ENCODE peak calls at places on chromosomes 11 and 22, in seven cellular contexts. C is spleen, U is Caco-2, I is epithelial cell of esophagus, G is sigmoid colon, T is AG09309, Z is choroid plexus epithelial cell. E is an unnamed sample.

GRCh38 chr11:76166314-76166713 is 40.0 kb downstream of the WNT11 start:
- DNase-seq in T (no peak), I (no peak), G (no peak), U (no peak), C (no peak), Z (no peak), E (no peak)

GRCh38 chr11:131108780-131109179 is 192.5 kb upstream of the SNX19 start:
- DNase-seq in Z (no peak), I (peak), U (no peak), G (no peak), T (no peak), C (no peak), E (peak)

GRCh38 chr11:70717961-70718595 is 319.7 kb downstream of the CTTN start:
- DNase-seq in C (no peak), U (no peak), I (no peak), G (no peak), Z (no peak), T (no peak), E (no peak)

GRCh38 chr11:69005183-69005630 is 7.8 kb downstream of the MRGPRF start:
- DNase-seq in C (peak), G (peak), Z (no peak), U (peak), I (no peak), T (no peak), E (no peak)

GRCh38 chr22:28183078-28183870 is 264.2 kb upstream of the PITPNB start:
- DNase-seq in Z (no peak), G (no peak), U (no peak), T (no peak), C (no peak), I (no peak), E (no peak)

GRCh38 chr22:39363751-39364484 is 14.1 kb downstream of the SYNGR1 start:
- DNase-seq in C (no peak), Z (no peak), G (no peak), I (no peak), T (no peak), U (no peak), E (no peak)

GRCh38 chr11:121359587-121359986 is 67.0 kb downstream of the SC5D start:
- DNase-seq in Z (no peak), I (no peak), T (no peak), G (no peak), C (no peak), U (no peak), E (no peak)

GRCh38 chr11:75790986-75791385 is 22.4 kb downstream of the DGAT2 start:
- DNase-seq in G (no peak), T (no peak), Z (no peak), C (peak), I (peak), U (no peak), E (no peak)

GRCh38 chr22:46242023-46242422 is 8.1 kb downstream of the CDPF1 start:
- DNase-seq in C (no peak), Z (no peak), I (no peak), T (no peak), G (no peak), U (no peak), E (no peak)

GRCh38 chr22:24697671-24698082 is 76.8 kb downstream of the PIWIL3 start:
- DNase-seq in T (no peak), I (peak), C (no peak), Z (no peak), G (no peak), U (no peak), E (no peak)

GRCh38 chr22:37266581-37267127 is 15.7 kb upstream of the CYTH4 start:
- DNase-seq in Z (no peak), T (no peak), G (no peak), C (peak), I (no peak), U (no peak), E (no peak)

GRCh38 chr11:70601861-70602575 is 203.7 kb downstream of the CTTN start:
- DNase-seq in Z (no peak), C (no peak), U (no peak), I (no peak), G (no peak), T (no peak), E (no peak)

GRCh38 chr11:77171885-77172665 is 44.0 kb downstream of the MYO7A start:
- DNase-seq in I (no peak), T (no peak), G (no peak), Z (no peak), U (peak), C (no peak), E (no peak)

DNA sequence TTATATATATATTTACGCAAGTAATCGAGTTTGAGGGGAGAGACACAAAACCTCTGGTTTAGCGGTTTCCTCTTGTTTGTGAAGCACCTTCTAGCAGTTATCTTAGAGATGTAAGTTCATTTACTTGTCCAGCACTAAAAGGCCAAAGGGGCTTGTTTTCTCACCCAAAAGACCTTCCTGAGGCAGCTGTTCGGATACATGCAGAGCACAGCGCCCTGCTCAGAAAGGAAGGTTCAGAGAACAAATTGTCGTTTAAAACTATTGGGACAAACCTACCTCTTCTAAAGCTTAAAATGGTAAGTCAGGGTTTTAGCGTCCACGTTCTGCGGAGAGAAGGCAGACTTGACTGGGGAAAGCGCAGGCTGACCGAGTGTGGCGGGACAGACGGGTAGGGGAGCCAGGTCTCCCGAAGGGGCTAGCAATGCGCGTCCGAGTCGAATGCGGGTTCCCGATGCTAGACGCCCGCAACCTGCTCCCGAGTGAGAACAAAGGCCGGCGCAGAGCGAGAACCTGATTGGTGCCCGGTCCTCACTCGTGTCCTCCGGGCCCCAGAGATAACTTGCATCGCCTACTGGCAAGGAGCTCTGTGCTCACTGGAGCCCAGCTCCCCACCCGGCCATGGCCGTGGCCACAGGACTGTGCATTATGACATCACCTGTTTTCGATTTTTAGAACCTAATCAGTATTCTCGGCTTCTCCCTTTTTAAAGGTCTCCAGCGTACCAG is 1.0 kb upstream of the SESN3 start:
- DNase-seq in T (no peak), G (peak), C (peak), U (no peak), Z (peak), I (peak), E (peak)
- TF ChIP-seq CTCF in T (no peak), G (no peak), C (no peak), U (no peak), Z (peak), I (peak), E (no peak)

DNA sequence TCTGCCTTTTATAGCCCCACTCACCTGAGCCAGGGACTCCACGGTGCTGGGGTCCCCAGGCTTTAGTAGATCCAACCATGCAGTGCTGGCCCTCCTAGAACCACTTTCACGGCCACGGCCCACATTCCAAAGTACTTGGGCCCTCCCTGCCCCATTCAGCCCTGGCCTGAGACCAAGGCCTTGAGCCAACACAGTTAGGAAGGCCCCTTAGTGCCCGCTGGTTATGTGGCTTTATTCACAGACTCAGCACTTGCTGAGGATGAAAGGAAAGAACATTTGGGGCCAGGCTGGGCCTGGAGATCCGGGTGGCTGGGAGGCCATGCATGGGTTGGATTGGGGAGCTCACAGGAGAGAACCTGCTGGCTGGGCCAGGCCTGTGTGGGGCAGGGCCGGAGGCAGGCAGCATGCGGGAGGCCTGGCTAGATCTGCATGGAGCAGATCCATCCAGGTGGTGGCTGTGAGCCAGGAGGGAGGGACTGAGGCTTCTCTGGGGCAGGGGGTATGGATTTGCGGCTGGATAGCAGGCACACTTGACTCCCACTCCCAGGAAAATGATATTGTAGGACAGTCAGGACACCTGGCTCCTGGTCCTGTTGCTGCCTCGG is 12.6 kb downstream of the CHRM1 start:
- DNase-seq in T (no peak), Z (no peak), U (no peak), C (no peak), G (no peak), I (no peak), E (no peak)
- H3K4me3 ChIP-seq in T (no peak), Z (no peak), U (no peak), C (no peak), G (no peak), I (no peak), E (no peak)

DNA sequence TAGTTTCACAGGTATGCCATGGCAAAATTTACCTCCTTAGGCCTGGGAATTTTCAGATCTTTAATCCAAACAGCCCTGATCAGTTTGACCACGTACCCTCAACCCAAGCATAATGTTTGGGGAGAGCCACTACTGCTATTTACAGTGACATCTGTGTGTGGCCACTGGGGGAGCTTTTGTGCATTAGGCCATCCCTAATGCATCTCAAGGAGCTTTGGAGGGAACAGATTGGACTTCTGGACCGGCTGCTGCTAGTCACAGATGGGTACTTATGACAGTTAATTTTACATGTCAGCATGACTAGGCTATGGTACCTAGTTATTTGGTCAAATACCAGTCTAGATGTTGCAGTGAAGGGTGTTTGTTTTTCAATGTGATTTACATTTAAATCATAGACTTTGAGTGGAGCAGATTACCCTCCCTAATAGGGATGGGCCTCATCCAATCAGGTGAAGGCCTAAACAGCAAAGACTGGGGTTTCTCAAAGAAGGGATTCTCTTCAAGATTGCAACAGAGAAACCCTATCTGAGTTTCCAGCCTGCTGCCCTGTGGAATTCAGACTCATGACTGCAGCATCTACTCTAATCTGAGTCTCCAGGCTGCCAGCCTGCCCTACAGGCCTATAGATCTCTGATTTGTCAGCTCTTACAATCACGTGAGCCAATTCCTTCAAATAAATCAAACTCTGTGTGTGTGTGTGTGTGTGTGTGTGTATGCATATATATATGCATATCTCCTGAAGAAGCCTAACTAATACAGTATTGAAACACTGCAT is 37.9 kb upstream of the GALNT18 start:
- DNase-seq in G (no peak), Z (no peak), U (no peak), I (no peak), T (no peak), C (no peak), E (no peak)
- TF ChIP-seq CTCF in G (no peak), Z (peak), U (peak), I (peak), T (no peak), C (no peak), E (peak)

GRCh38 chr11:119747868-119748660 is 19.1 kb upstream of the NECTIN1 start:
- DNase-seq in Z (no peak), U (peak), I (peak), C (peak), T (no peak), G (peak), E (no peak)
- H3K4me3 ChIP-seq in Z (no peak), U (no peak), I (no peak), C (no peak), T (no peak), G (no peak), E (no peak)

DNA sequence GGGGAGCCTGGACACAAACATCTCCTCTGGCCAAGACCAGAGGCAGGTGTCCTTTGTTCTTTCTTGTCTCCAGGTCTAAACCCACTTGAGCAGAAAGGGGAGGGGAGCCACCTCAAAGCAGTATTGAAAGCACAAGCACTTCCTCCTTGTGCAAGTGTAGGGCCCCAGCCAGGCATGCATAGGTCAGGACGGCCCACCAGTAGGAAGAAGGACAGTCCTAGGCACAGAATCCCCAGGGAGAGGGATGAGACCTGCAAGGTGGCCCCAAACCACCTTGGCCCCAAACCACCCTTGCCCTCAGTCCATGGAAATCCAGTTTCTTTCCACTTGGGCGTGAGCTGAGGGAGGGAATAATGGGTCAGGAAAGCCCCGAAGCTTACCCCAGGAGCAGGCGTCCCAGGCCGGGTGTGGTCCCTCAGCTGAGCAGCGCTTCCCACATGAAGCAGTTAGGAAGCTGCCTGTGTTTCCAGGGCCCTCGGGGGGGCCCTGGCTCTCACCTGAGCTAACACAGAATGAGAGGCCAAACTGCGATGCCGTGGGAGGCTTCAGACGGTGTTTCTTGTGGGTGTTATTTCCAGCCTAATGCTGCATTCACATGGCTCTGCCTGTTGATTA is 20.4 kb upstream of the IGSF9B start:
- DNase-seq in U (no peak), G (no peak), Z (no peak), I (no peak), C (no peak), T (no peak), E (no peak)
- TF ChIP-seq CTCF in U (no peak), G (no peak), Z (no peak), I (no peak), C (no peak), T (no peak), E (no peak)

GRCh38 chr11:59135648-59136461 is 6.8 kb upstream of the FAM111A start:
- DNase-seq in C (peak), Z (peak), G (peak), U (peak), T (no peak), I (peak), E (peak)
- H3K4me3 ChIP-seq in C (no peak), Z (peak), G (peak), U (no peak), T (no peak), I (no peak), E (no peak)

E was measured in fibroblast of mammary gland.